ENCODE peak calls at places on chromosomes 4 and X, in ten cellular contexts. One of them, this sample, is unnamed.

GRCh38 chr4:181528570-181529184 is 714.5 kb upstream of the TENM3 start:
- DNase-seq in prostate gland: peak
- DNase-seq in A549: peak
- DNase-seq in fibroblast of lung: peak
- DNase-seq in hepatocyte: peak
- DNase-seq in AG09309: peak
- DNase-seq in tibial nerve: no peak
- DNase-seq in endothelial cell of umbilical vein: no peak
- DNase-seq in sigmoid colon: no peak
- DNase-seq in HL-60: peak
- DNase-seq in this sample: peak

GRCh38 chr4:33924239-33924638 is 2320.1 kb downstream of the ARAP2 start:
- DNase-seq in HL-60: no peak
- DNase-seq in A549: no peak
- DNase-seq in sigmoid colon: no peak
- DNase-seq in AG09309: peak
- DNase-seq in hepatocyte: peak
- DNase-seq in endothelial cell of umbilical vein: peak
- DNase-seq in prostate gland: no peak
- DNase-seq in tibial nerve: no peak
- DNase-seq in fibroblast of lung: peak
- DNase-seq in this sample: no peak

GRCh38 chr4:112448211-112448745 is 67.7 kb downstream of the NEUROG2 start:
- DNase-seq in sigmoid colon: no peak
- DNase-seq in AG09309: peak
- DNase-seq in A549: no peak
- DNase-seq in endothelial cell of umbilical vein: no peak
- DNase-seq in hepatocyte: no peak
- DNase-seq in prostate gland: no peak
- DNase-seq in fibroblast of lung: no peak
- DNase-seq in tibial nerve: no peak
- DNase-seq in HL-60: no peak
- DNase-seq in this sample: no peak

GRCh38 chrX:146602246-146602645 is 207.3 kb upstream of the CXorf51B start:
- DNase-seq in HL-60: no peak
- DNase-seq in AG09309: no peak
- DNase-seq in hepatocyte: no peak
- DNase-seq in A549: no peak
- DNase-seq in endothelial cell of umbilical vein: no peak
- DNase-seq in tibial nerve: no peak
- DNase-seq in fibroblast of lung: no peak
- DNase-seq in sigmoid colon: no peak
- DNase-seq in prostate gland: no peak
- DNase-seq in this sample: no peak

GRCh38 chr4:119049342-119049741 is 86.3 kb upstream of the MYOZ2 start:
- DNase-seq in endothelial cell of umbilical vein: no peak
- DNase-seq in A549: no peak
- DNase-seq in tibial nerve: no peak
- DNase-seq in prostate gland: no peak
- DNase-seq in sigmoid colon: no peak
- DNase-seq in HL-60: no peak
- DNase-seq in fibroblast of lung: no peak
- DNase-seq in AG09309: no peak
- DNase-seq in hepatocyte: no peak
- DNase-seq in this sample: no peak

GRCh38 chrX:16212436-16212835 is 45.2 kb downstream of the MAGEB17 start:
- DNase-seq in HL-60: no peak
- DNase-seq in tibial nerve: no peak
- DNase-seq in AG09309: no peak
- DNase-seq in hepatocyte: peak
- DNase-seq in sigmoid colon: no peak
- DNase-seq in fibroblast of lung: no peak
- DNase-seq in endothelial cell of umbilical vein: peak
- DNase-seq in A549: no peak
- DNase-seq in prostate gland: no peak
- DNase-seq in this sample: peak

GRCh38 chr4:89021678-89022077 is 35.3 kb downstream of the FAM13A start:
- DNase-seq in tibial nerve: no peak
- DNase-seq in endothelial cell of umbilical vein: no peak
- DNase-seq in prostate gland: no peak
- DNase-seq in hepatocyte: peak
- DNase-seq in fibroblast of lung: no peak
- DNase-seq in A549: no peak
- DNase-seq in AG09309: no peak
- DNase-seq in HL-60: no peak
- DNase-seq in sigmoid colon: no peak
- DNase-seq in this sample: no peak

GRCh38 chrX:68462653-68463052 is 29.4 kb upstream of the OPHN1 start:
- DNase-seq in hepatocyte: peak
- DNase-seq in AG09309: no peak
- DNase-seq in endothelial cell of umbilical vein: peak
- DNase-seq in HL-60: peak
- DNase-seq in A549: no peak
- DNase-seq in tibial nerve: no peak
- DNase-seq in fibroblast of lung: peak
- DNase-seq in prostate gland: peak
- DNase-seq in sigmoid colon: no peak
- DNase-seq in this sample: peak

GRCh38 chr4:101356928-101357327 is 9.6 kb upstream of the PPP3CA start:
- DNase-seq in sigmoid colon: no peak
- DNase-seq in HL-60: no peak
- DNase-seq in hepatocyte: peak
- DNase-seq in endothelial cell of umbilical vein: peak
- DNase-seq in prostate gland: no peak
- DNase-seq in AG09309: peak
- DNase-seq in A549: peak
- DNase-seq in tibial nerve: no peak
- DNase-seq in fibroblast of lung: peak
- DNase-seq in this sample: peak

GRCh38 chrX:92231391-92231790 is 452.2 kb downstream of the PCDH11X start:
- DNase-seq in prostate gland: no peak
- DNase-seq in endothelial cell of umbilical vein: no peak
- DNase-seq in hepatocyte: no peak
- DNase-seq in AG09309: no peak
- DNase-seq in fibroblast of lung: no peak
- DNase-seq in sigmoid colon: no peak
- DNase-seq in tibial nerve: no peak
- DNase-seq in HL-60: no peak
- DNase-seq in A549: no peak
- DNase-seq in this sample: no peak

GRCh38 chr4:87947381-87948160 is 27.9 kb upstream of the SPP1 start:
- DNase-seq in prostate gland: no peak
- DNase-seq in endothelial cell of umbilical vein: no peak
- DNase-seq in hepatocyte: no peak
- DNase-seq in sigmoid colon: no peak
- DNase-seq in fibroblast of lung: no peak
- DNase-seq in HL-60: no peak
- DNase-seq in tibial nerve: no peak
- DNase-seq in AG09309: no peak
- DNase-seq in A549: no peak
- DNase-seq in this sample: no peak

GRCh38 chr4:88729146-88729755 is 31.6 kb upstream of the NAP1L5 start:
- DNase-seq in prostate gland: no peak
- DNase-seq in endothelial cell of umbilical vein: peak
- DNase-seq in HL-60: no peak
- DNase-seq in sigmoid colon: no peak
- DNase-seq in fibroblast of lung: no peak
- DNase-seq in A549: no peak
- DNase-seq in hepatocyte: no peak
- DNase-seq in AG09309: no peak
- DNase-seq in tibial nerve: no peak
- DNase-seq in this sample: no peak

GRCh38 chr4:127965803-127966175 is 583 bp downstream of the ABHD18 start:
- DNase-seq in AG09309: no peak
- DNase-seq in HL-60: peak
- DNase-seq in endothelial cell of umbilical vein: no peak
- DNase-seq in hepatocyte: peak
- DNase-seq in sigmoid colon: peak
- DNase-seq in A549: peak
- DNase-seq in fibroblast of lung: peak
- DNase-seq in tibial nerve: no peak
- DNase-seq in prostate gland: peak
- DNase-seq in this sample: peak

DNA sequence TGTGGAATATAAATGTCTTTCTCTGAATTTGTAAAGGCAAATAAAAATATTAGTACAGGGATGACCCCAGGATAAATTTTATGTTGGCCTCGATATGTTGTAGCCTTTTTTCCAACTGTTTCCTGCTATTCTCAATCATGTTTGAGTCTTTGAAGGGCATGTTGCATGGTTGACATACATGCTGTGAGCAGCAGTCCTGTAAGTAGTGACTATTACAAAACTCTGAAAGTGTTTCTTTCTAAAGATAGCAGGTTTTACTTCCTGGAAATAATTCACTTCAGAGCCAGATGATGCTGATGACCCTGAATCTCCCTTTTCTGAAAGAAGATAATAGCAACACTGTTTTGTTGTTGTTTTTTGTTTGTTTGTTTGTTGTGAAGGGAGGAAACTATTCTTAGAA is 393.0 kb upstream of the GNPDA2 start:
- DNase-seq in HL-60: no peak
- DNase-seq in prostate gland: no peak
- DNase-seq in A549: no peak
- DNase-seq in hepatocyte: no peak
- DNase-seq in sigmoid colon: no peak
- DNase-seq in AG09309: no peak
- DNase-seq in tibial nerve: no peak
- DNase-seq in endothelial cell of umbilical vein: no peak
- DNase-seq in fibroblast of lung: no peak
- DNase-seq in this sample: no peak
- H3K4me3 ChIP-seq in HL-60: no peak
- H3K4me3 ChIP-seq in prostate gland: no peak
- H3K4me3 ChIP-seq in A549: no peak
- H3K4me3 ChIP-seq in hepatocyte: no peak
- H3K4me3 ChIP-seq in sigmoid colon: no peak
- H3K4me3 ChIP-seq in AG09309: no peak
- H3K4me3 ChIP-seq in tibial nerve: no peak
- H3K4me3 ChIP-seq in endothelial cell of umbilical vein: no peak
- H3K4me3 ChIP-seq in fibroblast of lung: no peak
- H3K4me3 ChIP-seq in this sample: no peak

DNA sequence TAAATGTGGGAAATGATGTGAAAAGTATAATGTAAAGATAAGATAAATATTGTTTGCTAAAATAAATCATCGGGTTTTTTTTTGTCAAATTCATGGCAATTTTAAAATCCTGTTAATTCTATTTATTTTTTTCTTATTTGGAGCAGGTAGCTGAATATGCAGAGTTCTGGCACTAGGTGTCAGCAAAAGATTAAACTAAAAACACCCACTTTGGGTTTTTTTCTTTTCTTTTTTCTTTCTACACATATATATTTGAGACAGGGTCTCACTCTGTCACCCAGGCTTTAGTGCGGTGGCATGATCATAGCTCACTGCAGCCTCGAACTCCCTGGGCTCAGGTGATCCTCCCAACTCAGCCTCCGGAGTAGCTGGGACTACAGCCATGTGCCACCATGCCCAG is 6.9 kb upstream of the RAP2C start:
- DNase-seq in sigmoid colon: no peak
- DNase-seq in A549: no peak
- DNase-seq in prostate gland: no peak
- DNase-seq in hepatocyte: no peak
- DNase-seq in AG09309: no peak
- DNase-seq in tibial nerve: no peak
- DNase-seq in HL-60: no peak
- DNase-seq in endothelial cell of umbilical vein: no peak
- DNase-seq in fibroblast of lung: no peak
- DNase-seq in this sample: no peak
- H3K4me3 ChIP-seq in sigmoid colon: no peak
- H3K4me3 ChIP-seq in A549: no peak
- H3K4me3 ChIP-seq in prostate gland: no peak
- H3K4me3 ChIP-seq in hepatocyte: no peak
- H3K4me3 ChIP-seq in AG09309: no peak
- H3K4me3 ChIP-seq in tibial nerve: no peak
- H3K4me3 ChIP-seq in HL-60: no peak
- H3K4me3 ChIP-seq in endothelial cell of umbilical vein: no peak
- H3K4me3 ChIP-seq in fibroblast of lung: no peak
- H3K4me3 ChIP-seq in this sample: no peak

DNA sequence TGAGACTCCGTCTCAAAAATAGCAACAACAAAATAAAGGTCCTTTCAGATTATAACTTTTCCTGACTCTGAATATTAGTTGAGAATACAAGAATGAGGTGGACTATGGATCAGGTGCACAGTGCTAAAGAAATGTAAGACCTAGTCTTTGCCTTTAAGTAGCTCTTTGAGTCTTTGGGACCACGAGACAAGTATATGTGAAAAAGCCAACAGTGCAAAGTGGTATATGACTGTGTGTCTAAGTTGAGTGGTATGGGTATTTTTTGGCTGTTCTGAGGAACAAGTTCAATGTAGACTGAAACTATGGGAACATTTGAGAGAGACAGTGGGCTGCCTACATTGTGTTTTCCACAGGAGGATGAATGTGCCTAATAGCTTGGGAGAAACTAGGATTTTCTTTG is 2.8 kb downstream of the GAB1 start:
- DNase-seq in HL-60: no peak
- DNase-seq in fibroblast of lung: no peak
- DNase-seq in endothelial cell of umbilical vein: no peak
- DNase-seq in prostate gland: no peak
- DNase-seq in tibial nerve: no peak
- DNase-seq in hepatocyte: no peak
- DNase-seq in AG09309: no peak
- DNase-seq in A549: no peak
- DNase-seq in sigmoid colon: no peak
- DNase-seq in this sample: no peak
- H3K4me3 ChIP-seq in HL-60: no peak
- H3K4me3 ChIP-seq in fibroblast of lung: no peak
- H3K4me3 ChIP-seq in endothelial cell of umbilical vein: no peak
- H3K4me3 ChIP-seq in prostate gland: no peak
- H3K4me3 ChIP-seq in tibial nerve: no peak
- H3K4me3 ChIP-seq in hepatocyte: no peak
- H3K4me3 ChIP-seq in AG09309: no peak
- H3K4me3 ChIP-seq in A549: no peak
- H3K4me3 ChIP-seq in sigmoid colon: no peak
- H3K4me3 ChIP-seq in this sample: no peak

GRCh38 chrX:9273744-9274143 is 191.1 kb upstream of the TBL1X start:
- DNase-seq in hepatocyte: no peak
- DNase-seq in endothelial cell of umbilical vein: no peak
- DNase-seq in sigmoid colon: no peak
- DNase-seq in AG09309: no peak
- DNase-seq in A549: no peak
- DNase-seq in prostate gland: no peak
- DNase-seq in fibroblast of lung: no peak
- DNase-seq in HL-60: no peak
- DNase-seq in tibial nerve: no peak
- DNase-seq in this sample: no peak

GRCh38 chrX:9282325-9282724 is 182.5 kb upstream of the TBL1X start:
- DNase-seq in tibial nerve: no peak
- DNase-seq in fibroblast of lung: no peak
- DNase-seq in HL-60: peak
- DNase-seq in A549: no peak
- DNase-seq in AG09309: no peak
- DNase-seq in endothelial cell of umbilical vein: no peak
- DNase-seq in hepatocyte: no peak
- DNase-seq in prostate gland: no peak
- DNase-seq in sigmoid colon: no peak
- DNase-seq in this sample: no peak

GRCh38 chrX:9279271-9279596 is 185.6 kb upstream of the TBL1X start:
- DNase-seq in prostate gland: no peak
- DNase-seq in fibroblast of lung: no peak
- DNase-seq in tibial nerve: no peak
- DNase-seq in HL-60: no peak
- DNase-seq in sigmoid colon: no peak
- DNase-seq in endothelial cell of umbilical vein: no peak
- DNase-seq in AG09309: no peak
- DNase-seq in A549: no peak
- DNase-seq in hepatocyte: no peak
- DNase-seq in this sample: no peak

GRCh38 chrX:9278475-9279270 is 186.2 kb upstream of the TBL1X start:
- DNase-seq in AG09309: no peak
- DNase-seq in endothelial cell of umbilical vein: no peak
- DNase-seq in HL-60: no peak
- DNase-seq in fibroblast of lung: no peak
- DNase-seq in hepatocyte: no peak
- DNase-seq in prostate gland: no peak
- DNase-seq in A549: no peak
- DNase-seq in sigmoid colon: no peak
- DNase-seq in tibial nerve: no peak
- DNase-seq in this sample: no peak
- H3K4me3 ChIP-seq in AG09309: peak
- H3K4me3 ChIP-seq in endothelial cell of umbilical vein: no peak
- H3K4me3 ChIP-seq in HL-60: no peak
- H3K4me3 ChIP-seq in fibroblast of lung: peak
- H3K4me3 ChIP-seq in hepatocyte: no peak
- H3K4me3 ChIP-seq in prostate gland: no peak
- H3K4me3 ChIP-seq in A549: no peak
- H3K4me3 ChIP-seq in sigmoid colon: no peak
- H3K4me3 ChIP-seq in tibial nerve: no peak
- H3K4me3 ChIP-seq in this sample: no peak